ENCODE peak calls at places on chromosomes 1 and 21, in four cellular contexts. B is WTC11, I is GM12878, O is HepG2. T is an unnamed sample.

GRCh38 chr1:36913016-36913415 is 121.3 kb downstream of the GRIK3 start:
- DNase-seq in I (no peak), B (no peak), O (no peak), T (no peak)

GRCh38 chr21:24693779-24694178 is 913.5 kb downstream of the MRPL39 start:
- DNase-seq in O (no peak), B (no peak), I (no peak), T (no peak)

GRCh38 chr21:25350056-25350455 is 257.2 kb downstream of the MRPL39 start:
- DNase-seq in B (peak), O (no peak), I (no peak), T (peak)

GRCh38 chr21:8993284-8993942 is 1528.0 kb upstream of the TPTE start:
- DNase-seq in O (peak), I (no peak), B (no peak), T (peak)

GRCh38 chr1:24769656-24770651 is 24.7 kb downstream of the CLIC4 start:
- DNase-seq in I (no peak), B (no peak), O (no peak), T (no peak)

GRCh38 chr1:221598122-221598521 is 143.8 kb downstream of the DUSP10 start:
- DNase-seq in I (no peak), B (no peak), O (no peak), T (no peak)

GRCh38 chr1:23551849-23552248 is 7.5 kb downstream of the ID3 start:
- DNase-seq in B (no peak), I (no peak), O (no peak), T (no peak)

GRCh38 chr1:179310721-179311120 is 17.1 kb downstream of the SOAT1 start:
- DNase-seq in I (no peak), O (no peak), B (no peak), T (no peak)

GRCh38 chr21:46089285-46089684 is 8.6 kb upstream of the COL6A2 start:
- DNase-seq in I (no peak), B (no peak), O (no peak), T (no peak)
- TF ChIP-seq CREM in I (no peak), B (no peak), O (no peak), T (no peak)

GRCh38 chr1:109298666-109299086 is 8.1 kb downstream of the MYBPHL start:
- DNase-seq in O (peak), B (no peak), I (no peak), T (peak)

GRCh38 chr1:109299984-109300343 is 6.8 kb downstream of the MYBPHL start:
- DNase-seq in B (no peak), O (no peak), I (no peak), T (no peak)

GRCh38 chr1:109301874-109302273 is 4.9 kb downstream of the MYBPHL start:
- DNase-seq in B (no peak), I (no peak), O (no peak), T (no peak)

GRCh38 chr1:109300650-109301151 is 6.1 kb downstream of the MYBPHL start:
- DNase-seq in I (no peak), O (no peak), B (no peak), T (peak)

DNA sequence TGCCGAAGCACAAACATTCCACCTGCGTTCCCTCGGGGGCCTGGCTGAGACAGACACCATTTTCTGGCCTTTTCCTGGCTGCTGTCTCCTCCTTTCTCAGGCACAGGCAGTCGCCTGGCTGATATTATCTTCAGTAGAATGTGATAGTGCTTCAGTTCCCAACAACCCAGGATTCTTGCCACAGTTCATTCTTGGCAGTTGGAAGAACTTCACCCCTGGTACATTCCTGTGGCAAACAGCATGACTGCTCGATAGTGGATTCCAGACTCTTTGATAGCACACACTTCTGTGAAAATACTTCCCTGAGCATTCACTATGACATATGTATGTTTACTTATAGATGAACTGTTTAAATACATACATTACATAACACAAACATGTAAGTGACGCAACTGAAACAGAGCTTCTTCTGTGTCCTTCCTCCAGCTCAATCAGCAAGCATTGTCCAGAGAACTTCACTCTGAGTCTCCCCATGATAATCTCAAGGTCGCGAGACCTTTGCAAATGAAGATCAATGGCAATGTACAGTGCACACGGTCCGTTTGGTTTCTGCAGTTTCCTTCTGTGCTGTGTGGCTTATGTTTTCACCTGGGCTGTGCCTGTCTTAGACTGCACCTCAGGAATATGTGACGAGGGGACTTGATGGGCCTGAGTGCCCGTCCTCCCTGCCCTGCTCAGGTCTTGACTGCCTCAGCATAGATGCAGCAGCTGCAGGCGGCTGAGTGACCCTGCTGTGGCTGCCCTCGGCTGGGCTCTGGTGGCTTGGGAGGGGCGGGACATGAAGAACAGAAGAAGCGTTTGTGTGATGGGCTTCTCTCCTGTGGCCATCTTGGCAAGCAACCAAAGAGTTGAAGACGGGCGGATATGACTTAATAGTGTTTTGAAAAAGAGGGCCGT is 7.5 kb downstream of the MYBPHL start:
- DNase-seq in I (no peak), O (peak), B (no peak), T (no peak)
- TF ChIP-seq CREM in I (no peak), O (no peak), B (no peak), T (no peak)

GRCh38 chr1:198927129-198927528 is 288.3 kb downstream of the PTPRC start:
- DNase-seq in B (no peak), O (no peak), I (no peak), T (no peak)
- TF ChIP-seq CREM in B (no peak), O (no peak), I (no peak), T (no peak)

GRCh38 chr1:206633708-206634121 is 1.6 kb upstream of the DYRK3 start:
- DNase-seq in O (no peak), B (no peak), I (no peak), T (no peak)
- TF ChIP-seq CREM in O (no peak), B (no peak), I (no peak), T (no peak)

DNA sequence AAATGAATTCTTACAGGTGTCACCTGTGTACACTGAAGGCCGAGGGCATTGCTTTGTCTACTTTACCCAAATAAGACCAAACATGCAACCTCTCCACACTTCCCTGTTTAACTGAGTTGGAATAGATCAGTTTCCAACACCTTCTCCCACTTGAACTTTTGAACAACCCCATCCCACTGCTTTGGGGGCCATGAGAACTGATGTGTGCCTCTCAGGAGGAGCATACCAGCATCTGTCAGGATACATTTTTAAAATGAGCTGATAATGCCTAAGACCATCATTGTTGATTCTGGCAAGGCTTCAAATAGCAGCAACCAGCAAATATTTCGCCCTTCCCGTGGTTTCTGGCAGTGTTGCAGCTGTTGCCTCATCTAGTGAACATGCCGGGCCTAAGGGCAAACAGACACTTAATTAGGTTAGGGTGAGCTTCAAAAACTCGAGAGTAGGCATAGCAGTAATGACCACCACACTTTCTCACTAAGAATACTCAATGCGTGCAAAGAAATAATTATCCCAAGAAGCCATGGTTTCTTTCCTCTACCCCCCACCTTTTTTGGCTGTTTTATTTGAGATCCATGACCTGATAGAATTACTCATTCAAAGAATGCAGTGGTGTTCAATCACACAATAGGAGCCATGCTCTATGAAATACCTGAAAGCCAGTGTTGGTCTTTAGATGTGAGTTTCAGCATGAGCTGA is 63.7 kb downstream of the MAP10 start:
- DNase-seq in O (no peak), B (no peak), I (no peak), T (no peak)
- TF ChIP-seq CREM in O (no peak), B (no peak), I (no peak), T (no peak)

GRCh38 chr21:45582128-45582527 is 39.9 kb upstream of the SLC19A1 start:
- DNase-seq in B (no peak), I (no peak), O (no peak), T (no peak)

GRCh38 chr21:45580181-45580575 is 37.9 kb upstream of the SLC19A1 start:
- DNase-seq in I (no peak), B (peak), O (no peak), T (no peak)

GRCh38 chr21:45579383-45580180 is 37.3 kb upstream of the SLC19A1 start:
- DNase-seq in I (no peak), B (peak), O (no peak), T (no peak)

GRCh38 chr21:45580576-45581321 is 38.5 kb upstream of the SLC19A1 start:
- DNase-seq in B (peak), I (no peak), O (no peak), T (peak)

DNA sequence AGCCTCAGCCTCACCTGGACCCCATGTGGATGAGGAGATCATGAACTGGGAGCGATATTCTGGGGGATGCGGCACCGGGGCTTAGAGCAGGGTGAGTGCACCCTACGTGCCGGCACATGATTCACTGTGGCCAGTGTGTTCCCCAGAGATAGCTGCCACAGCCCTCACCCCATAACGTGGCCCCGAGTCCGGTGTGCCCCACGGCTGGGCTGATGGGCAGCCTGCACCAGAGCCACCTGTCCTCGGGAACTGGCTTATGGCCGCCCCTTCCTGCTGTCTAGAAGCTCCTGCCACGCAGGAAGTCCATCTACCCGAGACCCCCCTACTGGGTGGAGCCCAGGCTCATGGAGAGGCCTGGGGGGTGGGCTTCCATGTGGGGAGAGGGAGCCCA is 39.1 kb upstream of the SLC19A1 start:
- DNase-seq in B (peak), I (no peak), O (no peak), T (no peak)
- TF ChIP-seq CREM in B (no peak), I (no peak), O (no peak), T (no peak)

T was measured in K562.